ENCODE peak calls at places on chromosomes 5 and 9, in ten cellular contexts. One of them, this sample, is unnamed. For H3K36me3 and H3K4me1, the result is how much of the 10 kb centered on the place peaks cover.

GRCh38 chr9:82168585-82168984 is 180.0 kb downstream of the SPATA31D1 start:
- DNase-seq in HCT116: no peak
- DNase-seq in GM23248: peak
- DNase-seq in IMR-90: peak
- DNase-seq in PC-9: peak
- DNase-seq in right atrium auricular region: no peak
- DNase-seq in tibial artery: no peak
- DNase-seq in uterus: no peak
- DNase-seq in kidney: no peak
- DNase-seq in aorta: no peak
- DNase-seq in this sample: no peak

GRCh38 chr9:32722704-32723103 is 60.6 kb upstream of the TMEM215 start:
- DNase-seq in HCT116: no peak
- DNase-seq in GM23248: no peak
- DNase-seq in IMR-90: no peak
- DNase-seq in PC-9: no peak
- DNase-seq in right atrium auricular region: no peak
- DNase-seq in tibial artery: no peak
- DNase-seq in uterus: no peak
- DNase-seq in kidney: no peak
- DNase-seq in aorta: no peak
- DNase-seq in this sample: no peak

GRCh38 chr9:77512876-77513275 is 135.2 kb downstream of the GNA14 start:
- DNase-seq in HCT116: no peak
- DNase-seq in GM23248: no peak
- DNase-seq in IMR-90: no peak
- DNase-seq in PC-9: no peak
- DNase-seq in right atrium auricular region: no peak
- DNase-seq in tibial artery: no peak
- DNase-seq in uterus: no peak
- DNase-seq in kidney: no peak
- DNase-seq in aorta: no peak
- DNase-seq in this sample: no peak

GRCh38 chr5:181167814-181168488 is 20.6 kb downstream of the OR2V2 start:
- DNase-seq in HCT116: no peak
- DNase-seq in GM23248: peak
- DNase-seq in IMR-90: no peak
- DNase-seq in PC-9: no peak
- DNase-seq in right atrium auricular region: no peak
- DNase-seq in tibial artery: peak
- DNase-seq in uterus: no peak
- DNase-seq in kidney: no peak
- DNase-seq in aorta: no peak
- DNase-seq in this sample: no peak

GRCh38 chr5:88897748-88898147 is 14.8 kb upstream of the MEF2C start:
- DNase-seq in HCT116: no peak
- DNase-seq in GM23248: no peak
- DNase-seq in IMR-90: no peak
- DNase-seq in PC-9: no peak
- DNase-seq in right atrium auricular region: no peak
- DNase-seq in tibial artery: no peak
- DNase-seq in uterus: no peak
- DNase-seq in kidney: no peak
- DNase-seq in aorta: no peak
- DNase-seq in this sample: no peak

GRCh38 chr9:78295177-78295575 is 1.7 kb upstream of the PSAT1 start:
- DNase-seq in HCT116: no peak
- DNase-seq in GM23248: no peak
- DNase-seq in IMR-90: no peak
- DNase-seq in PC-9: no peak
- DNase-seq in right atrium auricular region: no peak
- DNase-seq in tibial artery: no peak
- DNase-seq in uterus: no peak
- DNase-seq in kidney: no peak
- DNase-seq in aorta: no peak
- DNase-seq in this sample: no peak

GRCh38 chr9:98964911-98965336 is 21.2 kb downstream of the COL15A1 start:
- DNase-seq in HCT116: no peak
- DNase-seq in GM23248: peak
- DNase-seq in IMR-90: no peak
- DNase-seq in PC-9: no peak
- DNase-seq in right atrium auricular region: no peak
- DNase-seq in tibial artery: peak
- DNase-seq in uterus: no peak
- DNase-seq in kidney: no peak
- DNase-seq in aorta: no peak
- DNase-seq in this sample: no peak

GRCh38 chr9:16265671-16266070 is 604.8 kb downstream of the BNC2 start:
- DNase-seq in HCT116: no peak
- DNase-seq in GM23248: no peak
- DNase-seq in IMR-90: peak
- DNase-seq in PC-9: no peak
- DNase-seq in right atrium auricular region: no peak
- DNase-seq in tibial artery: no peak
- DNase-seq in uterus: no peak
- DNase-seq in kidney: no peak
- DNase-seq in aorta: no peak
- DNase-seq in this sample: no peak

GRCh38 chr9:99425124-99425523 is 203.0 kb downstream of the SEC61B start:
- DNase-seq in HCT116: no peak
- DNase-seq in GM23248: no peak
- DNase-seq in IMR-90: no peak
- DNase-seq in PC-9: no peak
- DNase-seq in right atrium auricular region: no peak
- DNase-seq in tibial artery: no peak
- DNase-seq in uterus: no peak
- DNase-seq in kidney: no peak
- DNase-seq in aorta: no peak
- DNase-seq in this sample: no peak

GRCh38 chr5:180803181-180804128 is 849 bp upstream of the MGAT1 start:
- DNase-seq in HCT116: no peak
- DNase-seq in GM23248: peak
- DNase-seq in IMR-90: no peak
- DNase-seq in PC-9: no peak
- DNase-seq in right atrium auricular region: peak
- DNase-seq in tibial artery: peak
- DNase-seq in uterus: peak
- DNase-seq in kidney: peak
- DNase-seq in aorta: peak
- DNase-seq in this sample: no peak

DNA sequence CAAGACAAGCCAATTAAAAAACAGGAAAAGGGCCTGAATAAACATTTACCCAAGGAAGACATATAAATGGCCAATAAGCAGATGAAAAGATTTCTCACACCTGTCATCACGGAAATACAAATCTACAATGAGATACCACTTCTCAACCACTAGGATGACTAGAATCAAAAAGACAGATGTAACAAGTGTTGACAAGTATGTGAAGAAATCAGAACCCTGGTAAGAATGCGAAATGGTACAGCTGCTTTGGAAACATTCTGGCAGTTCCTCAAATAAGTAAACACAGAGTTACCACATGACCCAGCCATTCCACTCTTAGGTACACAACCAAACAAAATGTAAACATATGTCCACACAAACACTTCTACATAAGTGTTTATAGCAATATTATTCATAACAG is 32.5 kb downstream of the LEAP2 start:
- DNase-seq in HCT116: no peak
- DNase-seq in GM23248: no peak
- DNase-seq in IMR-90: peak
- DNase-seq in PC-9: no peak
- DNase-seq in right atrium auricular region: no peak
- DNase-seq in tibial artery: no peak
- DNase-seq in uterus: no peak
- DNase-seq in kidney: no peak
- DNase-seq in aorta: no peak
- DNase-seq in this sample: no peak
- H3K36me3 ChIP-seq in HCT116: under half
- H3K36me3 ChIP-seq in GM23248: under half
- H3K36me3 ChIP-seq in IMR-90: under half
- H3K36me3 ChIP-seq in PC-9: under half
- H3K36me3 ChIP-seq in right atrium auricular region: under half
- H3K36me3 ChIP-seq in tibial artery: under half
- H3K36me3 ChIP-seq in uterus: under half
- H3K36me3 ChIP-seq in kidney: under half
- H3K36me3 ChIP-seq in aorta: under half
- H3K36me3 ChIP-seq in this sample: under half

DNA sequence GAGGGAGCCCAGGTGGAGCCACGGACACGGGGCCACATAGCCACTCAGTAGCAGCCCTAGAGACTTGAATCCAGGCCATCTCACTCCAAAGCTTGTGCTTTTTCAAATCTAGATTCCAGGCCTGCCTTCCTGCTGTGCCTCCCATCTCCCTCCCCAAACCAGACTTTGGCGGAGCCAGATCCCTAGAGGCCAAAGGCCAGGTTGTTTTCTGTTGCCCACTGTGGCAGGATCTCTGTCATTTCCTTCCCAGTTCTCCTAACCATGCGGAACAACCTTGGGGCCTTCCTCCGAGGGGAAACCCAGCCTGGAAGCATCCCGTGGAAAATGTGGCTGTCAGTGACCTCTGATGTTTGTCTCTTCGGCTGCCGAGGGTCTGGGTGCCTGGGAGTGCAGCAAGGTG is 16.4 kb upstream of the RPS14 start:
- DNase-seq in HCT116: no peak
- DNase-seq in GM23248: no peak
- DNase-seq in IMR-90: no peak
- DNase-seq in PC-9: no peak
- DNase-seq in right atrium auricular region: no peak
- DNase-seq in tibial artery: no peak
- DNase-seq in uterus: peak
- DNase-seq in kidney: no peak
- DNase-seq in aorta: no peak
- DNase-seq in this sample: no peak
- H3K4me1 ChIP-seq in HCT116: under half
- H3K4me1 ChIP-seq in GM23248: under half
- H3K4me1 ChIP-seq in IMR-90: under half
- H3K4me1 ChIP-seq in PC-9: under half
- H3K4me1 ChIP-seq in right atrium auricular region: under half
- H3K4me1 ChIP-seq in tibial artery: under half
- H3K4me1 ChIP-seq in uterus: under half
- H3K4me1 ChIP-seq in kidney: under half
- H3K4me1 ChIP-seq in aorta: under half
- H3K4me1 ChIP-seq in this sample: under half

GRCh38 chr5:59321631-59322030 is 571.9 kb downstream of the PDE4D start:
- DNase-seq in HCT116: no peak
- DNase-seq in GM23248: no peak
- DNase-seq in IMR-90: no peak
- DNase-seq in PC-9: no peak
- DNase-seq in right atrium auricular region: no peak
- DNase-seq in tibial artery: no peak
- DNase-seq in uterus: no peak
- DNase-seq in kidney: no peak
- DNase-seq in aorta: no peak
- DNase-seq in this sample: no peak

GRCh38 chr5:59317023-59317771 is 576.3 kb downstream of the PDE4D start:
- DNase-seq in HCT116: no peak
- DNase-seq in GM23248: peak
- DNase-seq in IMR-90: peak
- DNase-seq in PC-9: peak
- DNase-seq in right atrium auricular region: no peak
- DNase-seq in tibial artery: no peak
- DNase-seq in uterus: peak
- DNase-seq in kidney: no peak
- DNase-seq in aorta: no peak
- DNase-seq in this sample: no peak

GRCh38 chr5:59317772-59318205 is 575.7 kb downstream of the PDE4D start:
- DNase-seq in HCT116: no peak
- DNase-seq in GM23248: no peak
- DNase-seq in IMR-90: no peak
- DNase-seq in PC-9: no peak
- DNase-seq in right atrium auricular region: no peak
- DNase-seq in tibial artery: no peak
- DNase-seq in uterus: no peak
- DNase-seq in kidney: no peak
- DNase-seq in aorta: no peak
- DNase-seq in this sample: no peak

GRCh38 chr5:59320420-59320819 is 573.1 kb downstream of the PDE4D start:
- DNase-seq in HCT116: no peak
- DNase-seq in GM23248: no peak
- DNase-seq in IMR-90: no peak
- DNase-seq in PC-9: no peak
- DNase-seq in right atrium auricular region: no peak
- DNase-seq in tibial artery: no peak
- DNase-seq in uterus: no peak
- DNase-seq in kidney: no peak
- DNase-seq in aorta: no peak
- DNase-seq in this sample: no peak

DNA sequence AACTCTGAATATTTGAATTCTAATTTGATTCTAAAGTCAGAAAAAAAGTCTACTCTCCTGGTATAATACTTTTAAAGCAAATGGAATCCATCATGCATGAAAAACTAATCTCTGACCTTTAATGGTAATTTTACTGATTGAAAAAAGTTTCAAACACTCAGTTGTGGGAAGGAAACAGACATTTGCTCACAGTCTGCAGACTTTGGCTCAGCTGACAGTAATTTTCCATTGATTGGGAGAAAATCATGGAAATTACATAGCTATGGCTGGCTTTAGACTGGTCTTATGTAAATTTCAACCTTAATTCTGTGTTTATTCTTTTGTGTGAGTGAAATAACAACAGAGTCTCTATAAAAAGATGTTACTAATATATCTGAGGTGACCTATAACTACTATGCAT is 574.2 kb downstream of the PDE4D start:
- DNase-seq in HCT116: no peak
- DNase-seq in GM23248: no peak
- DNase-seq in IMR-90: no peak
- DNase-seq in PC-9: no peak
- DNase-seq in right atrium auricular region: no peak
- DNase-seq in tibial artery: no peak
- DNase-seq in uterus: no peak
- DNase-seq in kidney: no peak
- DNase-seq in aorta: no peak
- DNase-seq in this sample: no peak
- H3K27ac ChIP-seq in HCT116: no peak
- H3K27ac ChIP-seq in GM23248: no peak
- H3K27ac ChIP-seq in IMR-90: no peak
- H3K27ac ChIP-seq in PC-9: no peak
- H3K27ac ChIP-seq in right atrium auricular region: no peak
- H3K27ac ChIP-seq in tibial artery: no peak
- H3K27ac ChIP-seq in uterus: no peak
- H3K27ac ChIP-seq in kidney: no peak
- H3K27ac ChIP-seq in aorta: no peak
- H3K27ac ChIP-seq in this sample: no peak

GRCh38 chr5:176906796-176907195 is 7.7 kb upstream of the HK3 start:
- DNase-seq in HCT116: no peak
- DNase-seq in GM23248: no peak
- DNase-seq in IMR-90: no peak
- DNase-seq in PC-9: no peak
- DNase-seq in right atrium auricular region: no peak
- DNase-seq in tibial artery: no peak
- DNase-seq in uterus: no peak
- DNase-seq in kidney: no peak
- DNase-seq in aorta: no peak
- DNase-seq in this sample: no peak
- H3K36me3 ChIP-seq in HCT116: half or more
- H3K36me3 ChIP-seq in GM23248: half or more
- H3K36me3 ChIP-seq in IMR-90: under half
- H3K36me3 ChIP-seq in PC-9: under half
- H3K36me3 ChIP-seq in right atrium auricular region: under half
- H3K36me3 ChIP-seq in tibial artery: half or more
- H3K36me3 ChIP-seq in uterus: under half
- H3K36me3 ChIP-seq in kidney: under half
- H3K36me3 ChIP-seq in aorta: under half
- H3K36me3 ChIP-seq in this sample: under half